ENCODE peak calls at places on chromosomes 3 and 15, in five cellular contexts. W is CD8-positive, alpha-beta T cell; N is Peyer's patch; P is right atrium auricular region; L is PC-9. T is an unnamed sample. For H3K4me1, the result is how much of the 10 kb centered on the place peaks cover.

GRCh38 chr15:63497642-63498100 is 6.7 kb upstream of the USP3 start:
- DNase-seq in L (no peak), N (peak), P (no peak), W (peak), T (no peak)

GRCh38 chr15:36479200-36479896 is 100.1 kb upstream of the CDIN1 start:
- DNase-seq in L (no peak), W (no peak), N (no peak), P (no peak), T (no peak)

GRCh38 chr3:64331605-64332004 is 106.3 kb upstream of the PRICKLE2 start:
- DNase-seq in N (no peak), L (no peak), W (no peak), P (no peak), T (no peak)

GRCh38 chr3:188342991-188343732 is 189.2 kb downstream of the LPP start:
- DNase-seq in P (no peak), W (no peak), N (no peak), L (no peak), T (no peak)

GRCh38 chr15:32994810-32995424 is 199.6 kb downstream of the FMN1 start:
- DNase-seq in N (no peak), L (no peak), W (no peak), P (no peak), T (no peak)

GRCh38 chr3:183541738-183542137 is 13.8 kb downstream of the KLHL6 start:
- DNase-seq in W (no peak), N (no peak), P (no peak), L (no peak), T (no peak)

GRCh38 chr15:63545520-63545919 is 41.1 kb downstream of the USP3 start:
- DNase-seq in W (no peak), L (no peak), P (no peak), N (no peak), T (no peak)

GRCh38 chr15:59224474-59224873 is 17.8 kb downstream of the LDHAL6B start:
- DNase-seq in P (no peak), N (no peak), L (no peak), W (no peak), T (peak)

GRCh38 chr15:57025264-57025939 is 107.0 kb downstream of the TCF12 start:
- DNase-seq in P (no peak), N (no peak), W (no peak), L (no peak), T (no peak)

GRCh38 chr3:46252980-46253379 is 10.7 kb downstream of the CCR3 start:
- DNase-seq in N (no peak), P (no peak), W (no peak), L (no peak), T (no peak)

GRCh38 chr3:105944721-105945120 is 75.9 kb upstream of the CBLB start:
- DNase-seq in L (no peak), P (no peak), W (no peak), N (no peak), T (no peak)

GRCh38 chr3:174775603-174776002 is 83.5 kb upstream of the NAALADL2 start:
- DNase-seq in N (no peak), W (no peak), L (no peak), P (no peak), T (no peak)

GRCh38 chr3:106710596-106710995 is 666.6 kb upstream of the CCDC54 start:
- DNase-seq in L (no peak), P (no peak), N (no peak), W (no peak), T (no peak)

GRCh38 chr3:30401971-30402370 is 204.4 kb upstream of the TGFBR2 start:
- DNase-seq in L (no peak), N (no peak), P (no peak), W (no peak), T (no peak)

GRCh38 chr3:168073842-168074311 is 21.8 kb downstream of the GOLIM4 start:
- DNase-seq in W (no peak), L (no peak), P (no peak), N (no peak), T (no peak)

GRCh38 chr15:47685141-47685870 is 32.0 kb upstream of the SEMA6D start:
- DNase-seq in P (no peak), W (no peak), L (no peak), N (no peak), T (no peak)

GRCh38 chr3:87309601-87310000 is 33.2 kb upstream of the POU1F1 start:
- DNase-seq in W (no peak), P (no peak), N (peak), L (peak), T (no peak)

GRCh38 chr3:50515565-50516047 is 12.2 kb upstream of the CACNA2D2 start:
- DNase-seq in N (peak), P (peak), W (no peak), L (no peak), T (no peak)

GRCh38 chr15:43465105-43465504 is 27.9 kb downstream of the TP53BP1 start:
- DNase-seq in W (no peak), P (no peak), N (no peak), L (no peak), T (no peak)

GRCh38 chr15:48592221-48592731 is 53.2 kb downstream of the FBN1 start:
- DNase-seq in W (no peak), P (no peak), N (no peak), L (no peak), T (no peak)

GRCh38 chr3:140244893-140245292 is 309.9 kb downstream of the CLSTN2 start:
- DNase-seq in W (no peak), P (no peak), N (no peak), L (no peak), T (no peak)

GRCh38 chr15:33654859-33655258 is 313.4 kb upstream of the CHRM5 start:
- DNase-seq in P (no peak), W (no peak), N (no peak), L (peak), T (no peak)

GRCh38 chr15:29008846-29009245 is 123.1 kb downstream of the APBA2 start:
- DNase-seq in N (no peak), L (no peak), P (no peak), W (no peak), T (no peak)

GRCh38 chr15:42110367-42110766 is 16.0 kb upstream of the PLA2G4D start:
- DNase-seq in N (no peak), L (no peak), W (no peak), P (no peak), T (no peak)

GRCh38 chr15:42108808-42109207 is 14.4 kb upstream of the PLA2G4D start:
- DNase-seq in P (no peak), N (no peak), W (no peak), L (no peak), T (no peak)

GRCh38 chr15:42108189-42108588 is 13.8 kb upstream of the PLA2G4D start:
- DNase-seq in P (no peak), L (no peak), N (no peak), W (no peak), T (no peak)

GRCh38 chr15:42106278-42106677 is 11.9 kb upstream of the PLA2G4D start:
- DNase-seq in W (no peak), P (no peak), N (no peak), L (no peak), T (no peak)

GRCh38 chr15:42107483-42107882 is 13.1 kb upstream of the PLA2G4D start:
- DNase-seq in P (no peak), N (peak), L (no peak), W (no peak), T (no peak)
- H3K4me1 ChIP-seq in P (under half), N (under half), L (under half), W (under half), T (under half)

GRCh38 chr3:160691962-160692361 is 15.0 kb downstream of the ARL14 start:
- DNase-seq in L (no peak), P (no peak), N (no peak), W (no peak), T (no peak)
- H3K4me3 ChIP-seq in L (no peak), P (no peak), N (no peak), W (no peak), T (no peak)

DNA sequence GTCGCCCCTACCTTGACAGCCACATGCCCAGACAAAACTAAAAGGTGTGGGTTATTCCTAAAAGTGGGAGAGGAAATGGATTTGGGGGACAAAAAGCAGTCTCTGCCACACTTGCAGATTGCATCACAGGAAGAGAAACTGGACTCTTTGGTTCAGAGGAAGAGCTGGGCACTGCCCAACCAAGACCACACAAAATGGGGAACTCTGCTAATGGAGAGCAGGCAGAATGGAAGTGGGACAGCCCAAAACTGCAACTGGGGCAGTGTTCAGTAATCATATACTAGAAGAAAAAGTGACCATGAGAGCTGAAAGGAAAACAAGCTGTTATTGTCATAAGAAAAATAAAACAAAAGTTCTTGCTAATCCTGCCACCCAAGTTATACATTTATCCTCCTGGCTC is 138.9 kb upstream of the FRMD4B start:
- DNase-seq in L (no peak), W (no peak), P (no peak), N (no peak), T (no peak)
- H3K4me1 ChIP-seq in L (under half), W (under half), P (under half), N (under half), T (under half)

GRCh38 chr15:40929730-40930429 is 740 bp downstream of the DLL4 start:
- DNase-seq in P (no peak), N (peak), W (no peak), L (no peak), T (no peak)
- H3K4me3 ChIP-seq in P (peak), N (peak), W (peak), L (peak), T (peak)

GRCh38 chr3:193848547-193848946 is 255.5 kb downstream of the OPA1 start:
- DNase-seq in P (no peak), W (no peak), L (no peak), N (no peak), T (no peak)
- H3K4me1 ChIP-seq in P (under half), W (under half), L (half or more), N (under half), T (half or more)